ENCODE peak calls at places on chromosomes 6 and 20, in five cellular contexts. O, S, A, Y and P are unnamed samples.

GRCh38 chr6:143754204-143754603 is 76.4 kb downstream of the PHACTR2 start:
- DNase-seq in S (no peak), O (no peak), Y (no peak), A (no peak), P (no peak)

GRCh38 chr6:107443066-107443903 is 16.1 kb downstream of the PDSS2 start:
- DNase-seq in O (no peak), A (no peak), S (no peak), Y (no peak), P (no peak)

GRCh38 chr20:31712564-31713311 is 9.9 kb downstream of the BCL2L1 start:
- DNase-seq in Y (no peak), A (peak), O (no peak), S (peak), P (peak)

GRCh38 chr6:93017213-93017612 is 402.1 kb downstream of the EPHA7 start:
- DNase-seq in A (no peak), O (peak), S (no peak), Y (no peak), P (no peak)

GRCh38 chr6:167827588-167828324 is 1.0 kb downstream of the AFDN start:
- DNase-seq in Y (peak), S (peak), A (peak), O (peak), P (peak)

GRCh38 chr6:14499804-14500203 is 382.2 kb downstream of the CD83 start:
- DNase-seq in O (no peak), A (no peak), S (no peak), Y (no peak), P (no peak)

GRCh38 chr20:32902456-32903420 is 44.0 kb downstream of the EFCAB8 start:
- DNase-seq in Y (peak), A (peak), O (peak), S (peak), P (peak)

GRCh38 chr6:41531591-41532582 is 14.3 kb upstream of the FOXP4 start:
- DNase-seq in Y (no peak), A (no peak), S (no peak), O (peak), P (no peak)

GRCh38 chr6:74785236-74785635 is 420.6 kb downstream of the COL12A1 start:
- DNase-seq in S (no peak), Y (no peak), A (no peak), O (no peak), P (no peak)

GRCh38 chr6:138647006-138647405 is 126.6 kb upstream of the CCDC28A start:
- DNase-seq in Y (no peak), O (no peak), S (no peak), A (no peak), P (no peak)

GRCh38 chr6:28824793-28825731 is 98.7 kb downstream of the TRIM27 start:
- DNase-seq in A (no peak), Y (no peak), O (no peak), S (no peak), P (no peak)

GRCh38 chr20:4011226-4011975 is 4.0 kb downstream of the RNF24 start:
- DNase-seq in O (no peak), Y (no peak), S (no peak), A (no peak), P (no peak)

GRCh38 chr6:134564705-134565104 is 246.8 kb upstream of the SGK1 start:
- DNase-seq in S (no peak), O (no peak), A (no peak), Y (no peak), P (no peak)

GRCh38 chr6:168216741-168217140 is 102.8 kb downstream of the DACT2 start:
- DNase-seq in O (no peak), S (no peak), Y (no peak), A (no peak), P (no peak)

GRCh38 chr20:25437153-25437581 is 29.7 kb downstream of the GINS1 start:
- DNase-seq in O (no peak), A (no peak), Y (no peak), S (no peak), P (no peak)

GRCh38 chr6:7813704-7814103 is 87.8 kb downstream of the BMP6 start:
- DNase-seq in O (no peak), S (no peak), A (no peak), Y (no peak), P (no peak)

GRCh38 chr20:53013847-53014246 is 41.7 kb downstream of the TSHZ2 start:
- DNase-seq in S (no peak), Y (no peak), A (no peak), O (no peak), P (no peak)

GRCh38 chr20:3689978-3690377 is 8.2 kb upstream of the ADAM33 start:
- DNase-seq in O (no peak), Y (no peak), S (no peak), A (no peak), P (no peak)

GRCh38 chr20:25739615-25740320 is 43.1 kb upstream of the ZNF337 start:
- DNase-seq in S (no peak), Y (no peak), O (no peak), A (no peak), P (no peak)

GRCh38 chr20:8132632-8133587 is 844 bp downstream of the PLCB1 start:
- DNase-seq in A (peak), S (peak), Y (peak), O (no peak), P (peak)

GRCh38 chr20:52056203-52057062 is 135.1 kb downstream of the ZFP64 start:
- DNase-seq in Y (no peak), S (no peak), A (no peak), O (no peak), P (no peak)